ENCODE peak calls at places on chromosomes 4 and X, in six cellular contexts. J is sigmoid colon, T is spleen, E is H1, D is breast epithelium, Y is HepG2. O is an unnamed sample.

GRCh38 chr4:184355111-184355604 is 119.2 kb downstream of the IRF2 start:
- DNase-seq in Y (peak), E (no peak), T (peak), J (no peak), D (peak), O (peak)

GRCh38 chr4:26320159-26320452 is 708 bp upstream of the RBPJ start:
- DNase-seq in Y (peak), E (no peak), T (no peak), J (no peak), D (no peak), O (no peak)

GRCh38 chr4:8690811-8691775 is 98.5 kb downstream of the CPZ start:
- DNase-seq in T (peak), E (no peak), J (peak), Y (no peak), D (no peak), O (no peak)

GRCh38 chr4:69831646-69832325 is 28.2 kb downstream of the SULT1E1 start:
- DNase-seq in J (no peak), E (no peak), T (peak), D (no peak), Y (peak), O (no peak)

GRCh38 chrX:10636337-10636736 is 16.0 kb upstream of the MID1 start:
- DNase-seq in T (no peak), J (no peak), D (no peak), Y (no peak), E (no peak), O (no peak)

GRCh38 chrX:1401611-1402430 is 9.9 kb upstream of the SLC25A6 start:
- DNase-seq in T (peak), J (peak), D (no peak), Y (no peak), E (no peak), O (no peak)

GRCh38 chrX:85963736-85964135 is 83.6 kb downstream of the CHM start:
- DNase-seq in J (no peak), Y (peak), D (no peak), T (no peak), E (no peak), O (no peak)

GRCh38 chr4:74546020-74546419 is 101.1 kb downstream of the AREG start:
- DNase-seq in J (no peak), D (no peak), E (no peak), T (no peak), Y (no peak), O (peak)

GRCh38 chr4:88216395-88216794 is 58.0 kb upstream of the ABCG2 start:
- DNase-seq in T (no peak), Y (peak), D (no peak), E (no peak), J (no peak), O (no peak)

GRCh38 chrX:29728639-29729038 is 486.7 kb upstream of the MAGEB2 start:
- DNase-seq in J (no peak), D (no peak), T (no peak), E (no peak), Y (no peak), O (no peak)

GRCh38 chr4:180189639-180190038 is 2053.6 kb upstream of the TENM3 start:
- DNase-seq in T (no peak), J (no peak), D (no peak), E (no peak), Y (no peak), O (no peak)

DNA sequence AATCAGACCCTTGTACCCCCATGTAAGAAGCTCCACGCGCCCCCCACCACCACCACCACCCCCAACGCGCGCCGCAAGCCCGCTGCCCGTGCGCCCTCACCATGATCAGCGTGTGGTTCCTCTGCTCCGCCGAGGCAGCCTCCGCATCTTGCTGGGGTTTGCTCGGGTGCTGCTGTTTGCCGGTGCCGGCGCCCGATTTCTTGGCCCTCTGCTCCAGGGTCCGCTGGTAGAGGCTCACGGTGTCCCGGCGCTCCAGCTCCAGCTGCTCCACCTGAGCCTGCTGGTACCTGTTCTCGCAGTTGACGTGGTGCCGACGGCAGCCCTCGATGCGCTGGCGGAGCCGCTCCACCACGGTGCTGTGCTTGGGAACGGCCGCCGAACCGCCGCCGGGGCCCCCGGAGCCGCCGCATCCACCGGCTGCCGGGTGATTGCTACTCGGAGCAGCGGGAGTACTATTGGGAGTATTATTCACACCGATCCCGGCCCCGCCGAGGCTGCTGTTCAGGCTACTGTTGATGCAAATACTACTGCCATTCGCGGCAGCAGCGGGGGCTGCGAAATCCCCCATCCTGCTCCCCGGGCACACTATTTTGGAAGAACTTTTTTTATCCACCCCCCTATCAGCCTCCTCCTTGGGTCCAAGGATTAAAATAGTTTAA is 1.1 kb downstream of the MAML3 start:
- DNase-seq in Y (no peak), J (peak), T (peak), E (no peak), D (peak), O (no peak)
- TF ChIP-seq POLR2AphosphoS5 in Y (no peak), J (no peak), T (no peak), E (no peak), D (peak), O (no peak)

GRCh38 chr4:53705972-53706371 is 114.7 kb upstream of the LNX1 start:
- DNase-seq in J (no peak), E (no peak), Y (no peak), D (no peak), T (no peak), O (no peak)

GRCh38 chr4:53702334-53703266 is 111.3 kb upstream of the LNX1 start:
- DNase-seq in D (peak), T (peak), E (no peak), J (peak), Y (peak), O (no peak)

GRCh38 chr4:53705151-53705764 is 114.0 kb upstream of the LNX1 start:
- DNase-seq in J (no peak), T (no peak), Y (no peak), D (no peak), E (no peak), O (no peak)

GRCh38 chr4:53704329-53704728 is 113.0 kb upstream of the LNX1 start:
- DNase-seq in D (no peak), E (no peak), Y (no peak), J (no peak), T (no peak), O (no peak)

GRCh38 chr4:53703267-53703655 is 112.0 kb upstream of the LNX1 start:
- DNase-seq in Y (no peak), D (no peak), E (no peak), T (no peak), J (no peak), O (no peak)
- H3K4me3 ChIP-seq in Y (no peak), D (peak), E (no peak), T (no peak), J (peak), O (no peak)

GRCh38 chr4:127708985-127709384 is 21.2 kb upstream of the SLC25A31 start:
- DNase-seq in T (no peak), Y (peak), E (no peak), D (peak), J (no peak), O (no peak)
- TF ChIP-seq POLR2AphosphoS5 in T (no peak), Y (no peak), E (no peak), D (peak), J (no peak), O (no peak)

GRCh38 chr4:174055344-174055743 is 228.1 kb downstream of the FBXO8 start:
- DNase-seq in D (no peak), T (no peak), E (no peak), Y (no peak), J (no peak), O (no peak)
- H3K4me3 ChIP-seq in D (no peak), T (no peak), E (no peak), Y (no peak), J (no peak), O (no peak)